ENCODE peak calls at places on chromosomes 13 and 19, in nine cellular contexts. U is body of pancreas; K is left ventricle myocardium inferior; Z is CD4-positive, alpha-beta memory T cell; X is DND-41; R is tibial nerve; V is CD8-positive, alpha-beta memory T cell; M is astrocyte of the spinal cord; J is neural progenitor cell. C is an unnamed sample.

GRCh38 chr13:45859682-45860081 is 8.1 kb upstream of the SIAH3 start:
- DNase-seq in U (no peak), K (no peak), Z (no peak), X (no peak), R (no peak), V (no peak), M (no peak), J (peak; percentile 55), C (no peak)

GRCh38 chr13:37475966-37476365 is 122.6 kb downstream of the POSTN start:
- DNase-seq in U (no peak), K (no peak), Z (no peak), X (no peak), R (no peak), V (no peak), M (no peak), J (no peak), C (no peak)

GRCh38 chr19:41688098-41688497 is at the start of gene CEACAM7:
- DNase-seq in U (no peak), K (no peak), Z (no peak), X (no peak), R (no peak), V (no peak), M (no peak), J (no peak), C (no peak)

GRCh38 chr19:2973229-2973628 is 4.1 kb upstream of the TLE6 start:
- DNase-seq in U (no peak), K (peak; percentile 66), Z (no peak), X (no peak), R (no peak), V (no peak), M (no peak), J (no peak), C (no peak)

GRCh38 chr19:1763648-1764292 is 10.5 kb downstream of the ONECUT3 start:
- DNase-seq in U (no peak), K (no peak), Z (no peak), X (no peak), R (no peak), V (no peak), M (no peak), J (no peak), C (peak; percentile 43)

GRCh38 chr13:66675620-66676019 is 554.5 kb downstream of the PCDH9 start:
- DNase-seq in U (no peak), K (no peak), Z (no peak), X (no peak), R (no peak), V (no peak), M (no peak), J (no peak), C (no peak)

GRCh38 chr13:74452176-74452575 is 318.0 kb upstream of the KLF12 start:
- DNase-seq in U (no peak), K (no peak), Z (no peak), X (no peak), R (no peak), V (no peak), M (no peak), J (no peak), C (no peak)

GRCh38 chr13:72652681-72653080 is 74.7 kb downstream of the MZT1 start:
- DNase-seq in U (no peak), K (no peak), Z (no peak), X (no peak), R (no peak), V (no peak), M (peak; percentile 25), J (no peak), C (no peak)

GRCh38 chr19:9912551-9913236 is 23.6 kb downstream of the OLFM2 start:
- DNase-seq in U (no peak), K (no peak), Z (no peak), X (no peak), R (no peak), V (no peak), M (no peak), J (no peak), C (no peak)

GRCh38 chr19:9914315-9915207 is 21.8 kb downstream of the OLFM2 start:
- DNase-seq in U (peak; percentile 78), K (peak; percentile 68), Z (peak; percentile 81), X (peak; percentile 74), R (no peak), V (peak; percentile 69), M (peak; percentile 80), J (peak; percentile 93), C (peak; percentile 97)

GRCh38 chr19:9911524-9911923 is 24.8 kb downstream of the OLFM2 start:
- DNase-seq in U (no peak), K (no peak), Z (no peak), X (no peak), R (no peak), V (no peak), M (no peak), J (no peak), C (no peak)

GRCh38 chr19:9913237-9914000 is 22.9 kb downstream of the OLFM2 start:
- DNase-seq in U (peak; percentile 36), K (peak; percentile 25), Z (no peak), X (no peak), R (no peak), V (no peak), M (no peak), J (peak; percentile 68), C (no peak)

GRCh38 chr19:9914001-9914314 is 22.4 kb downstream of the OLFM2 start:
- DNase-seq in U (peak; percentile 13), K (no peak), Z (no peak), X (no peak), R (no peak), V (no peak), M (no peak), J (peak; percentile 48), C (no peak)
- H3K4me3 ChIP-seq in U (peak overlapping the region; percentile 15), K (peak overlapping the region; percentile 66), Z (peak overlapping the region; percentile 64), X (no peak overlapping the region), R (peak overlapping the region; percentile 38), V (peak overlapping the region; percentile 69), M (peak overlapping the region; percentile 34), J (peak overlapping the region; percentile 66), C (no peak overlapping the region)

GRCh38 chr13:99013951-99014350 is 36.1 kb upstream of the DOCK9 start:
- DNase-seq in U (no peak), K (no peak), Z (no peak), X (no peak), R (no peak), V (no peak), M (no peak), J (no peak), C (no peak)

GRCh38 chr13:99014391-99014988 is 36.6 kb upstream of the DOCK9 start:
- DNase-seq in U (no peak), K (no peak), Z (no peak), X (no peak), R (no peak), V (no peak), M (no peak), J (no peak), C (no peak)

GRCh38 chr13:99018418-99019180 is 40.7 kb upstream of the DOCK9 start:
- DNase-seq in U (no peak), K (no peak), Z (no peak), X (no peak), R (no peak), V (no peak), M (peak; percentile 77), J (no peak), C (no peak)

GRCh38 chr13:99012539-99012938 is 34.7 kb upstream of the DOCK9 start:
- DNase-seq in U (no peak), K (no peak), Z (no peak), X (no peak), R (no peak), V (no peak), M (no peak), J (no peak), C (no peak)

DNA sequence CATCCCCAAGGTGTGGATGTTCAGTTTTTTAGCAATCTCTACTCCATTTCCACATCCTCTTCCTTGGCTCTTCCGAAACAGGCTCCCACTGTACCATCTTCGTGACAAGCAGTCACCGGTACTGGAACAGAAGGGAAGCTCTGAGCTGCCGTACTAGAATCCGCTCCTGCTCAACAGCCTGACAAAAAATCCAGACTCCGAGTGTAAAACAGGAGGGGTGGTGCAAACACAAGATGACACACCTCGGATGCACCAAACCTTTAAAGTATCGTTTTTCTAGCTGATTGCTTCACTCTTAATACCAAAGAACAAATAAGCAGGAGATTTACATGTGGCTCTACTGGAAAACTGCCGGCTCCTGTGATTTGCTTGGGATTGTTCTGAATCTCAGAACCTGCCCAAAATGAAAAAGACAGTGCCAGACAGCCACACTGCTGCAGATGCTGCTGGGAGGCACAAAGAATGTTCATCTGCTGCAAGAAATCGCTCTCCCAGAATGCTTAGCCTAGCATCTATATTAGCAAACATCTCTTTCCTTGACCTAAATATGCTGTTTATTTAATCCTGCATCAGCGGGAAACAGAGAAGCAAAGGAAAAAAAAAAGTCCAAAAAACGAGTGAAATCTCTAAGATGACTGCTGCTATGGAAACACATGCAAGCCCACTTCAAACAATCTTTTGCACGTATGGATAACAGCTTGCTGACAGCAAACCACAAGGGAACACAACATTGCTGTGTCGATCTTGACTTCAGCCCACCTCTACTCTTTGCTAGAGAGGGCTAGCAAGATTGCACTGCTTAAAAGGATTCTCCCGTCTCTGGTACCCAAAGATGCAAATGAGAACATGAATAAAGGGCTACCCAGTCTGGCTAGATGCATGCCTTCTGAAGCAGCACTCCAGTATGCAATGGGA is 38.0 kb upstream of the DOCK9 start:
- DNase-seq in U (no peak), K (no peak), Z (no peak), X (peak; percentile 59), R (no peak), V (peak; percentile 72), M (no peak), J (no peak), C (no peak)
- H3K4me3 ChIP-seq in U (no peak overlapping the region), K (no peak overlapping the region), Z (no peak overlapping the region), X (peak overlapping the region; percentile 9), R (no peak overlapping the region), V (no peak overlapping the region), M (no peak overlapping the region), J (no peak overlapping the region), C (no peak overlapping the region)

GRCh38 chr19:39053276-39054090 is 21.1 kb upstream of the FBXO27 start:
- DNase-seq in U (no peak), K (no peak), Z (no peak), X (no peak), R (no peak), V (no peak), M (no peak), J (no peak), C (no peak)
- H3K4me3 ChIP-seq in U (no peak overlapping the region), K (no peak overlapping the region), Z (no peak overlapping the region), X (no peak overlapping the region), R (no peak overlapping the region), V (no peak overlapping the region), M (no peak overlapping the region), J (no peak overlapping the region), C (no peak overlapping the region)

GRCh38 chr19:6828306-6828697 is 55.8 kb downstream of the VAV1 start:
- DNase-seq in U (no peak), K (no peak), Z (no peak), X (no peak), R (no peak), V (no peak), M (no peak), J (no peak), C (no peak)

GRCh38 chr19:6832412-6832811 is 55.0 kb upstream of the ADGRE1 start:
- DNase-seq in U (no peak), K (no peak), Z (no peak), X (no peak), R (no peak), V (no peak), M (no peak), J (no peak), C (no peak)

GRCh38 chr19:6825076-6825774 is 52.7 kb downstream of the VAV1 start:
- DNase-seq in U (no peak), K (no peak), Z (no peak), X (no peak), R (no peak), V (no peak), M (no peak), J (no peak), C (no peak)

GRCh38 chr19:6826281-6826920 is 53.9 kb downstream of the VAV1 start:
- DNase-seq in U (no peak), K (no peak), Z (no peak), X (no peak), R (no peak), V (no peak), M (no peak), J (no peak), C (no peak)

DNA sequence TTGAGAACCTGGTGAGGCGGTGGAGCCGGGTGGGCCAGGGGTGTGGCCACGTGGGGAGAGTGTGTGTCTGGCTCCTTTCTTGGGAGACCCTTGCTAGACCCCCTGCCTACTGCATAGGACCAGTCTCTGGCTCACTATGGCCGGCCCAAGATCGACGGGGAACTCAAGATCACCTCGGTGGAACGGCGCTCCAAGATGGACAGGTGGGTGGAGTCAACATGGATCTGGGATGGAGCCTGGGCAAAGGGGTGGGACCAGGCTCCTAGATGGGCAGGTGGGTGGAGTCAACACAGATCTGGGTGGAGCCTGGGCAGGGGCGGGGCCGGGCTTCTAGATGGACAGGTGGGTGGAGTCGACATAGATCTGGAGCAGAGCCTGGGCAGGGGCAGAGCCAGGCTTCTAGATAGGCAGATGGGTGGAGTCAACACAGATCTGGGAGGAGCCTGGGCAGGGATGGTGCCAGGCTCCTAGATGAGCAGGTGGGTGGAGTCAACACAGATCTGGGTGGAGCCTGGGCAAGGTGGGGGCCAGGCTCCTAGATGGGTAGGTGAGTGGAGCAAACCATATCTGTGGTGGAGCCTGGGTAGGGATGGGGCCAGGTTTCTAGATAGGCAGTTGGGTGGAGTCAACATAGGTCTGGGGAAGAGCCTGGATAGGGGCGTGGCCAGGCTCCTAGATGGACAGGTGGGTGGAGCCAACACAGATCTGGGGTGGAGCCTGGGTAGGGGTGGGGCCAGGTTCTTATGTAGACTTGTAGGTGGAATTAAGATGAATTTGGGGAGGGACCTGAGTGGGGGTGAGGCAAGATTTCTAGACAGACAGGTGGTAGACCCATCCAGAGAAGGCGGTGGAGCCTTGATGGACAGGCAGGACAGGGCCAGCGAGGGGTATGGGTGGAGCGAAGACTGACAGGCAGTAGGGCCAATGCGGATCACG is 56.5 kb downstream of the VAV1 start:
- DNase-seq in U (no peak), K (no peak), Z (peak; percentile 49), X (peak; percentile 58), R (no peak), V (peak; percentile 18), M (no peak), J (no peak), C (peak; percentile 49)
- H3K4me3 ChIP-seq in U (no peak overlapping the region), K (no peak overlapping the region), Z (no peak overlapping the region), X (no peak overlapping the region), R (no peak overlapping the region), V (no peak overlapping the region), M (no peak overlapping the region), J (no peak overlapping the region), C (no peak overlapping the region)

C was measured in NB4.